ENCODE peak calls at places on chromosomes 4 and X, in ten cellular contexts. One of them, this sample, is unnamed.

GRCh38 chr4:10639100-10639499 is 45.5 kb downstream of the CLNK start:
- DNase-seq in GM20000: no peak
- DNase-seq in fibroblast of pulmonary artery: no peak
- DNase-seq in lower leg skin: no peak
- DNase-seq in cardiac muscle cell: no peak
- DNase-seq in breast epithelium: no peak
- DNase-seq in left lung: no peak
- DNase-seq in dorsolateral prefrontal cortex: no peak
- DNase-seq in brain microvascular endothelial cell: peak
- DNase-seq in CD4-positive, alpha-beta T cell: no peak
- DNase-seq in this sample: no peak

GRCh38 chrX:43581167-43581566 is 74.9 kb upstream of the MAOA start:
- DNase-seq in GM20000: no peak
- DNase-seq in fibroblast of pulmonary artery: no peak
- DNase-seq in lower leg skin: no peak
- DNase-seq in cardiac muscle cell: no peak
- DNase-seq in breast epithelium: peak
- DNase-seq in left lung: no peak
- DNase-seq in dorsolateral prefrontal cortex: no peak
- DNase-seq in brain microvascular endothelial cell: no peak
- DNase-seq in CD4-positive, alpha-beta T cell: no peak
- DNase-seq in this sample: no peak

GRCh38 chr4:150283689-150284088 is 205.4 kb downstream of the DCLK2 start:
- DNase-seq in GM20000: no peak
- DNase-seq in fibroblast of pulmonary artery: peak
- DNase-seq in lower leg skin: no peak
- DNase-seq in cardiac muscle cell: peak
- DNase-seq in breast epithelium: no peak
- DNase-seq in left lung: no peak
- DNase-seq in dorsolateral prefrontal cortex: no peak
- DNase-seq in brain microvascular endothelial cell: peak
- DNase-seq in CD4-positive, alpha-beta T cell: no peak
- DNase-seq in this sample: no peak

GRCh38 chrX:137305404-137305803 is 260.5 kb upstream of the ZIC3 start:
- DNase-seq in GM20000: no peak
- DNase-seq in fibroblast of pulmonary artery: no peak
- DNase-seq in lower leg skin: no peak
- DNase-seq in cardiac muscle cell: no peak
- DNase-seq in breast epithelium: no peak
- DNase-seq in left lung: no peak
- DNase-seq in dorsolateral prefrontal cortex: no peak
- DNase-seq in brain microvascular endothelial cell: no peak
- DNase-seq in CD4-positive, alpha-beta T cell: no peak
- DNase-seq in this sample: no peak

GRCh38 chr4:179415842-179416223 is 1973.6 kb upstream of the AGA start:
- DNase-seq in GM20000: no peak
- DNase-seq in fibroblast of pulmonary artery: no peak
- DNase-seq in lower leg skin: no peak
- DNase-seq in cardiac muscle cell: no peak
- DNase-seq in breast epithelium: no peak
- DNase-seq in left lung: no peak
- DNase-seq in dorsolateral prefrontal cortex: no peak
- DNase-seq in brain microvascular endothelial cell: no peak
- DNase-seq in CD4-positive, alpha-beta T cell: no peak
- DNase-seq in this sample: no peak

GRCh38 chr4:26076000-26076587 is 162.1 kb downstream of the SMIM20 start:
- DNase-seq in GM20000: peak
- DNase-seq in fibroblast of pulmonary artery: peak
- DNase-seq in lower leg skin: no peak
- DNase-seq in cardiac muscle cell: peak
- DNase-seq in breast epithelium: no peak
- DNase-seq in left lung: no peak
- DNase-seq in dorsolateral prefrontal cortex: no peak
- DNase-seq in brain microvascular endothelial cell: no peak
- DNase-seq in CD4-positive, alpha-beta T cell: no peak
- DNase-seq in this sample: peak

GRCh38 chr4:8854016-8854415 is 17.6 kb downstream of the HMX1 start:
- DNase-seq in GM20000: no peak
- DNase-seq in fibroblast of pulmonary artery: no peak
- DNase-seq in lower leg skin: no peak
- DNase-seq in cardiac muscle cell: no peak
- DNase-seq in breast epithelium: no peak
- DNase-seq in left lung: peak
- DNase-seq in dorsolateral prefrontal cortex: no peak
- DNase-seq in brain microvascular endothelial cell: no peak
- DNase-seq in CD4-positive, alpha-beta T cell: no peak
- DNase-seq in this sample: no peak

GRCh38 chr4:164081371-164081770 is 586.9 kb downstream of the TMA16 start:
- DNase-seq in GM20000: no peak
- DNase-seq in fibroblast of pulmonary artery: no peak
- DNase-seq in lower leg skin: no peak
- DNase-seq in cardiac muscle cell: no peak
- DNase-seq in breast epithelium: no peak
- DNase-seq in left lung: no peak
- DNase-seq in dorsolateral prefrontal cortex: no peak
- DNase-seq in brain microvascular endothelial cell: no peak
- DNase-seq in CD4-positive, alpha-beta T cell: no peak
- DNase-seq in this sample: no peak

GRCh38 chrX:103373581-103373980 is 2.8 kb upstream of the BEX3 start:
- DNase-seq in GM20000: no peak
- DNase-seq in fibroblast of pulmonary artery: no peak
- DNase-seq in lower leg skin: no peak
- DNase-seq in cardiac muscle cell: no peak
- DNase-seq in breast epithelium: no peak
- DNase-seq in left lung: no peak
- DNase-seq in dorsolateral prefrontal cortex: no peak
- DNase-seq in brain microvascular endothelial cell: no peak
- DNase-seq in CD4-positive, alpha-beta T cell: no peak
- DNase-seq in this sample: no peak

GRCh38 chr4:83241132-83241531 is 43.5 kb downstream of the COQ2 start:
- DNase-seq in GM20000: no peak
- DNase-seq in fibroblast of pulmonary artery: no peak
- DNase-seq in lower leg skin: no peak
- DNase-seq in cardiac muscle cell: no peak
- DNase-seq in breast epithelium: no peak
- DNase-seq in left lung: no peak
- DNase-seq in dorsolateral prefrontal cortex: no peak
- DNase-seq in brain microvascular endothelial cell: no peak
- DNase-seq in CD4-positive, alpha-beta T cell: no peak
- DNase-seq in this sample: no peak

GRCh38 chr4:182604161-182604591 is 313.0 kb downstream of the DCTD start:
- DNase-seq in GM20000: no peak
- DNase-seq in fibroblast of pulmonary artery: peak
- DNase-seq in lower leg skin: no peak
- DNase-seq in cardiac muscle cell: peak
- DNase-seq in breast epithelium: no peak
- DNase-seq in left lung: no peak
- DNase-seq in dorsolateral prefrontal cortex: no peak
- DNase-seq in brain microvascular endothelial cell: peak
- DNase-seq in CD4-positive, alpha-beta T cell: no peak
- DNase-seq in this sample: no peak

GRCh38 chrX:73262991-73263390 is 48.3 kb upstream of the NAP1L2 start:
- DNase-seq in GM20000: no peak
- DNase-seq in fibroblast of pulmonary artery: no peak
- DNase-seq in lower leg skin: no peak
- DNase-seq in cardiac muscle cell: no peak
- DNase-seq in breast epithelium: no peak
- DNase-seq in left lung: no peak
- DNase-seq in dorsolateral prefrontal cortex: no peak
- DNase-seq in brain microvascular endothelial cell: no peak
- DNase-seq in CD4-positive, alpha-beta T cell: no peak
- DNase-seq in this sample: peak

GRCh38 chrX:46642145-46642544 is 68.6 kb downstream of the CHST7 start:
- DNase-seq in GM20000: no peak
- DNase-seq in fibroblast of pulmonary artery: peak
- DNase-seq in lower leg skin: no peak
- DNase-seq in cardiac muscle cell: peak
- DNase-seq in breast epithelium: no peak
- DNase-seq in left lung: no peak
- DNase-seq in dorsolateral prefrontal cortex: no peak
- DNase-seq in brain microvascular endothelial cell: no peak
- DNase-seq in CD4-positive, alpha-beta T cell: no peak
- DNase-seq in this sample: peak

GRCh38 chrX:87337267-87337666 is 180.3 kb upstream of the KLHL4 start:
- DNase-seq in GM20000: no peak
- DNase-seq in fibroblast of pulmonary artery: peak
- DNase-seq in lower leg skin: no peak
- DNase-seq in cardiac muscle cell: peak
- DNase-seq in breast epithelium: no peak
- DNase-seq in left lung: no peak
- DNase-seq in dorsolateral prefrontal cortex: no peak
- DNase-seq in brain microvascular endothelial cell: no peak
- DNase-seq in CD4-positive, alpha-beta T cell: no peak
- DNase-seq in this sample: no peak

DNA sequence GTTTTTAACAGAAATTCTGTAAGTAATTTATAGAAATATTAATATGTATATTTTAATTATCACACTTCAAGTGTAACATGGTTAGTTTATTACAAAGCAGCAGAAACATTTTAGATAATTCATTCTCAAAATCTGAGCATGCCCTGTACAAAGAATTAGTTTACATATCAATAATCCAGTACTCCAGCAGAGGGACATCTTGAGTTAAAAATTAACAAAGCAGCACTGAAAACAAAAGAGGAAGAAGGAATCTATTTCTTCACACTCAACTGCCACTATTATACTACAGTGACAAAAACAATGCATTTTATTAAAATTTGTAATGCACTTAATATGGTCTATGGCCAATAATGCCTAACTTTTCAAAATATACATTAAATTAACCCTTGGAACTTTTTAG is 179.1 kb upstream of the KLHL4 start:
- DNase-seq in GM20000: no peak
- DNase-seq in fibroblast of pulmonary artery: peak
- DNase-seq in lower leg skin: no peak
- DNase-seq in cardiac muscle cell: peak
- DNase-seq in breast epithelium: no peak
- DNase-seq in left lung: no peak
- DNase-seq in dorsolateral prefrontal cortex: no peak
- DNase-seq in brain microvascular endothelial cell: no peak
- DNase-seq in CD4-positive, alpha-beta T cell: no peak
- DNase-seq in this sample: no peak
- TF ChIP-seq CTCF in GM20000: no peak
- TF ChIP-seq CTCF in fibroblast of pulmonary artery: peak
- TF ChIP-seq CTCF in lower leg skin: no peak
- TF ChIP-seq CTCF in cardiac muscle cell: peak
- TF ChIP-seq CTCF in breast epithelium: no peak
- TF ChIP-seq CTCF in left lung: peak
- TF ChIP-seq CTCF in dorsolateral prefrontal cortex: peak
- TF ChIP-seq CTCF in brain microvascular endothelial cell: no peak
- TF ChIP-seq CTCF in CD4-positive, alpha-beta T cell: no peak
- TF ChIP-seq CTCF in this sample: no peak

GRCh38 chr4:56186808-56187523 is 200.3 kb downstream of the AASDH start:
- DNase-seq in GM20000: no peak
- DNase-seq in fibroblast of pulmonary artery: no peak
- DNase-seq in lower leg skin: no peak
- DNase-seq in cardiac muscle cell: no peak
- DNase-seq in breast epithelium: no peak
- DNase-seq in left lung: no peak
- DNase-seq in dorsolateral prefrontal cortex: no peak
- DNase-seq in brain microvascular endothelial cell: no peak
- DNase-seq in CD4-positive, alpha-beta T cell: no peak
- DNase-seq in this sample: no peak

GRCh38 chr4:56184214-56184613 is 203.1 kb downstream of the AASDH start:
- DNase-seq in GM20000: no peak
- DNase-seq in fibroblast of pulmonary artery: no peak
- DNase-seq in lower leg skin: no peak
- DNase-seq in cardiac muscle cell: no peak
- DNase-seq in breast epithelium: no peak
- DNase-seq in left lung: no peak
- DNase-seq in dorsolateral prefrontal cortex: no peak
- DNase-seq in brain microvascular endothelial cell: no peak
- DNase-seq in CD4-positive, alpha-beta T cell: no peak
- DNase-seq in this sample: no peak

GRCh38 chr4:56182356-56182755 is 204.9 kb downstream of the AASDH start:
- DNase-seq in GM20000: no peak
- DNase-seq in fibroblast of pulmonary artery: peak
- DNase-seq in lower leg skin: no peak
- DNase-seq in cardiac muscle cell: peak
- DNase-seq in breast epithelium: no peak
- DNase-seq in left lung: no peak
- DNase-seq in dorsolateral prefrontal cortex: no peak
- DNase-seq in brain microvascular endothelial cell: no peak
- DNase-seq in CD4-positive, alpha-beta T cell: no peak
- DNase-seq in this sample: no peak

GRCh38 chr4:56181140-56181950 is 205.9 kb downstream of the AASDH start:
- DNase-seq in GM20000: no peak
- DNase-seq in fibroblast of pulmonary artery: peak
- DNase-seq in lower leg skin: no peak
- DNase-seq in cardiac muscle cell: peak
- DNase-seq in breast epithelium: no peak
- DNase-seq in left lung: no peak
- DNase-seq in dorsolateral prefrontal cortex: no peak
- DNase-seq in brain microvascular endothelial cell: peak
- DNase-seq in CD4-positive, alpha-beta T cell: no peak
- DNase-seq in this sample: no peak

GRCh38 chr4:56183344-56183959 is 203.8 kb downstream of the AASDH start:
- DNase-seq in GM20000: no peak
- DNase-seq in fibroblast of pulmonary artery: no peak
- DNase-seq in lower leg skin: no peak
- DNase-seq in cardiac muscle cell: no peak
- DNase-seq in breast epithelium: no peak
- DNase-seq in left lung: no peak
- DNase-seq in dorsolateral prefrontal cortex: no peak
- DNase-seq in brain microvascular endothelial cell: no peak
- DNase-seq in CD4-positive, alpha-beta T cell: no peak
- DNase-seq in this sample: peak
- TF ChIP-seq CTCF in GM20000: no peak
- TF ChIP-seq CTCF in fibroblast of pulmonary artery: no peak
- TF ChIP-seq CTCF in lower leg skin: no peak
- TF ChIP-seq CTCF in cardiac muscle cell: no peak
- TF ChIP-seq CTCF in breast epithelium: no peak
- TF ChIP-seq CTCF in left lung: no peak
- TF ChIP-seq CTCF in dorsolateral prefrontal cortex: no peak
- TF ChIP-seq CTCF in brain microvascular endothelial cell: no peak
- TF ChIP-seq CTCF in CD4-positive, alpha-beta T cell: no peak
- TF ChIP-seq CTCF in this sample: peak

DNA sequence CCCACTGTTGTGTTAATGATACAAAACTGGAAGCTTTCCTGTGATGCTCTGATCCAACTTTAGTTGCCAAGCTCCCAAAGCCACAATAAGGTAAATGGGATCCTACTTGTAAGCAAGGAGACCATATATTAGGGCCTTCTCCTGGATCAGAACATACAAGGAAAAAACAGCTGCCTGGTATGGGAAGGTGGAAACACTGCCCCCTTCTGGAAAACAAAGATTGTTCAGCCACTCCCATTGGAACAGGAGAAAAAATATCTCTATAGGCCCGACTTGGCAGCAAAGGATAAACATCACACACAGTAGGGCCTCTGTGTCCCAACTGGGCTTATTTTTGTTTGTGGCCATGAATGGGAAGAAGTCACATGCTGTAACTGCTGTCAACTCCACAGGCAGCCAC is 166.5 kb downstream of the TBX22 start:
- DNase-seq in GM20000: no peak
- DNase-seq in fibroblast of pulmonary artery: no peak
- DNase-seq in lower leg skin: no peak
- DNase-seq in cardiac muscle cell: no peak
- DNase-seq in breast epithelium: no peak
- DNase-seq in left lung: no peak
- DNase-seq in dorsolateral prefrontal cortex: no peak
- DNase-seq in brain microvascular endothelial cell: no peak
- DNase-seq in CD4-positive, alpha-beta T cell: no peak
- DNase-seq in this sample: no peak
- TF ChIP-seq CTCF in GM20000: no peak
- TF ChIP-seq CTCF in fibroblast of pulmonary artery: no peak
- TF ChIP-seq CTCF in lower leg skin: no peak
- TF ChIP-seq CTCF in cardiac muscle cell: no peak
- TF ChIP-seq CTCF in breast epithelium: no peak
- TF ChIP-seq CTCF in left lung: peak
- TF ChIP-seq CTCF in dorsolateral prefrontal cortex: no peak
- TF ChIP-seq CTCF in brain microvascular endothelial cell: no peak
- TF ChIP-seq CTCF in CD4-positive, alpha-beta T cell: no peak
- TF ChIP-seq CTCF in this sample: peak

GRCh38 chrX:57984620-57985019 is 74.4 kb upstream of the ZXDA start:
- DNase-seq in GM20000: no peak
- DNase-seq in fibroblast of pulmonary artery: no peak
- DNase-seq in lower leg skin: no peak
- DNase-seq in cardiac muscle cell: no peak
- DNase-seq in breast epithelium: no peak
- DNase-seq in left lung: no peak
- DNase-seq in dorsolateral prefrontal cortex: no peak
- DNase-seq in brain microvascular endothelial cell: no peak
- DNase-seq in CD4-positive, alpha-beta T cell: no peak
- DNase-seq in this sample: no peak
- TF ChIP-seq CTCF in GM20000: no peak
- TF ChIP-seq CTCF in fibroblast of pulmonary artery: no peak
- TF ChIP-seq CTCF in lower leg skin: no peak
- TF ChIP-seq CTCF in cardiac muscle cell: no peak
- TF ChIP-seq CTCF in breast epithelium: no peak
- TF ChIP-seq CTCF in left lung: no peak
- TF ChIP-seq CTCF in dorsolateral prefrontal cortex: no peak
- TF ChIP-seq CTCF in brain microvascular endothelial cell: no peak
- TF ChIP-seq CTCF in CD4-positive, alpha-beta T cell: no peak
- TF ChIP-seq CTCF in this sample: no peak

This sample was measured in GM12865.